ENCODE peak calls at places on chromosomes 11 and 22, in four cellular contexts. L is H1, F is Peyer's patch, Y is fibroblast of lung. V is an unnamed sample. For H3K4me1, the result is how much of the 10 kb centered on the place peaks cover.

GRCh38 chr22:24107668-24108067 is 73.6 kb upstream of the SUSD2 start:
- DNase-seq in L (no peak), F (peak), Y (peak), V (peak)

GRCh38 chr22:46288846-46289243 is 7.8 kb upstream of the GTSE1 start:
- DNase-seq in L (no peak), F (no peak), Y (no peak), V (no peak)

GRCh38 chr11:44727114-44727372 is 281 bp downstream of the TSPAN18 start:
- DNase-seq in L (peak), F (no peak), Y (no peak), V (no peak)

GRCh38 chr22:27247691-27248434 is 553.7 kb downstream of the MN1 start:
- DNase-seq in L (no peak), F (no peak), Y (peak), V (no peak)

GRCh38 chr22:50301581-50301991 is 5.9 kb downstream of the PLXNB2 start:
- DNase-seq in L (no peak), F (peak), Y (no peak), V (no peak)

GRCh38 chr11:126354631-126355323 is 709 bp upstream of the ST3GAL4 start:
- DNase-seq in L (no peak), F (no peak), Y (no peak), V (no peak)

GRCh38 chr11:59114344-59114743 is 7.3 kb downstream of the FAM111B start:
- DNase-seq in L (no peak), F (no peak), Y (no peak), V (no peak)

GRCh38 chr11:17389205-17389956 is 922 bp upstream of the KCNJ11 start:
- DNase-seq in L (peak), F (peak), Y (peak), V (peak)

GRCh38 chr11:1260023-1260501 is 37.2 kb downstream of the MUC5B start:
- DNase-seq in L (no peak), F (no peak), Y (no peak), V (no peak)

GRCh38 chr22:27405672-27406388 is 395.7 kb downstream of the MN1 start:
- DNase-seq in L (peak), F (peak), Y (no peak), V (peak)

GRCh38 chr11:96430668-96431067 is 40.9 kb downstream of the JRKL start:
- DNase-seq in L (no peak), F (no peak), Y (no peak), V (no peak)

GRCh38 chr11:96424693-96425092 is 34.9 kb downstream of the JRKL start:
- DNase-seq in L (no peak), F (no peak), Y (peak), V (no peak)

GRCh38 chr11:96426356-96427103 is 36.7 kb downstream of the JRKL start:
- DNase-seq in L (no peak), F (no peak), Y (peak), V (no peak)
- TF ChIP-seq CTCF in L (peak), F (peak), Y (peak), V (peak)

GRCh38 chr11:65777821-65778361 is 2.9 kb downstream of the AP5B1 start:
- DNase-seq in L (no peak), F (peak), Y (no peak), V (no peak)

GRCh38 chr11:65777241-65777640 is 3.5 kb downstream of the AP5B1 start:
- DNase-seq in L (no peak), F (peak), Y (no peak), V (no peak)

GRCh38 chr11:65774525-65775306 is 6.1 kb downstream of the AP5B1 start:
- DNase-seq in L (no peak), F (peak), Y (no peak), V (no peak)

GRCh38 chr11:65776710-65777141 is 4.0 kb downstream of the AP5B1 start:
- DNase-seq in L (no peak), F (peak), Y (no peak), V (no peak)

DNA sequence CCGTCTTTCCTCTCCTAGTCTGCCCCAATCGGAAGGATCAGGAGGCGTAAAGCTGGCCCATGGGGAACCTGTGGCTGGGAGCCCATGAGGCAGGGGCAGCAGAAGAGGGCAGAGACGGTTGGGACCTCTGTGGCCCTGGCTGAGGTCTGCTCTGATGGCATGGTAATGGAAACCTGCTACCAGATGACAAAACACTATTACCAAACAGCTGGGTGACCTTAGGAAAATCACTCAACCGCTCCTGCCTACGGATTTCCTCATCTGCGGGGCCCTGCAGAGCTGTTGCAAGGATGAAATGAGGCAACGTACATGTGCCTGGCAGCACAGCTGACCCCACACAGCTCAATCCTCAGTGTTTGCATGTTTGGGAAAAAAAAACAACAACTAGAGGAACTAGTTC is 4.6 kb downstream of the AP5B1 start:
- DNase-seq in L (no peak), F (peak), Y (no peak), V (peak)
- H3K4me1 ChIP-seq in L (under half), F (under half), Y (under half), V (half or more)

GRCh38 chr11:70159612-70160570 is 43.2 kb upstream of the FADD start:
- DNase-seq in L (no peak), F (peak), Y (peak), V (no peak)
- H3K27ac ChIP-seq in L (no peak), F (no peak), Y (no peak), V (no peak)

GRCh38 chr11:127789887-127790286 is 789.3 kb upstream of the KIRREL3 start:
- DNase-seq in L (no peak), F (no peak), Y (peak), V (no peak)
- TF ChIP-seq CTCF in L (peak), F (no peak), Y (no peak), V (peak)

GRCh38 chr11:69670158-69670845 is 4.9 kb downstream of the LTO1 start:
- DNase-seq in L (peak), F (peak), Y (peak), V (peak)
- H3K4me1 ChIP-seq in L (under half), F (under half), Y (under half), V (under half)

DNA sequence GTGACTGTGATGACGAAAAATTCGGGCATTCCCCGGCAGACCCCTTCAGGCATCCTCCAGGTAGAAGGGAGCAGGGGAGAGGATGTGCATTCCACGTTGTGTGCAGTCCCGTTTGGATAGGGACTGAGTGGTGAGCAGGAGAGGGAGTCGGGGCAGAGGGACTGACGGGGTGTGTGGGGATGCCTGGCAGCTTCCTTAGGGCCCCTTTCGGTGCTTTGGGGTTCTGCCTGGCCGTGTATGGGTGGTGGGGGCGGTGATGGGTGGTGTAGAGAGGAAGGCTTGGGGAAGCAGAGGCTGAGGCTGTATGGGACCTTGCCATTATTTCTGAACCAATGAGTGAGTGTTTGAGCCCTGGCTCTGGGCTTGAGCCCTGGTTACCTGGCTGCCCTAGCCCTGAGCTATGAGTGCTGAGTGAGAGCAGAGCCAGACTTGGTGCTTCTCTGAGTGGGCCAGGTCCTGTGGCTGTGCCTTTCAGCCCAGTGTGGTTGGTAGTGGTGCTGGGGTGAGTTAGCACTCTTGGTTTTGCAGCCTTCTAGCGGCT is 914 bp downstream of the INPPL1 start:
- DNase-seq in L (no peak), F (no peak), Y (no peak), V (peak)
- H3K27ac ChIP-seq in L (no peak), F (peak), Y (peak), V (peak)

DNA sequence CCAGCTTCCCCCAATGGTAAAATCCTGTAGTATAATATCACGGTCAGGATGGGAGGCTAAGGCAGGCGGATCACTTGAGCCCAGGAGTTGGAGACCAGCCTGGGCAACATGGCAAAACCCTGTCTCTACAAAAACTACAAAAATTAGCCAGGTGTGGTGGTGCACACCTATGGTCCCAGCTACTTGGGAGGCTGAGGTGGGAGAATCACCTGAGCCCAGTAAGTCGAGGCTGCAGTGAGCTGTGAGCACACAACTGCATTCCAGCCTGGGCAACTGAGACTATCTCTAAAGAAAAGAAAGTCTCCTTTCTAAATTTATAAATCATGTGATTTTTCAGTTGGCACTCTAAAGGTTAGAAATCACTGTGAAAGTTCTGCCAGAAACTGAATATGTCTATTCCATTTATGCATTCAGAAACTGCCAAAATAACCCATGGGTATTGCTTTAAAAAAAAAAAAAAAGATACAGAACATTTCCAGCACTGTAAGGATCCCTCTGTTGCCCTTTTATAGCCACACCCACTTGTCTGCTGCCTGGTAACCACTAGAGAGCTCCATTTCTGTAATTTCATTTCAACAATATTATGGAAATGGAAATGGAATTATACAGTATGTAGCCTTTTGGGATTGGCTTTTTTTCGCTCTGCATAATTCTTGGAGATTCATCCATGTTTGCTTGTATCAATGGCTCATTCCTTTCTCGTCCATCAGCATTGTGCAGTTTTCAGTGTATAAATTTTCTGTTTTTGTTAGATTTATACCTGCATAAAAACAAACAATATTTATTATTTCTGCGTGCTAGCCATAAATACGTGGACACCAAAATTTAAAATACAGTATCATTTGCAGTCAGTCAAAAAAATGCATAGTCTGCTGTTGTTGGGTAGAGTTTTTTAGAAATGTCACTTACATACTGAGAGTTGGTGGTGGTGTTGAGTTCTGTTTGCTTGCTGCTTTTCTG is 9.4 kb downstream of the CDC45 start:
- DNase-seq in L (no peak), F (no peak), Y (no peak), V (no peak)
- TF ChIP-seq CTCF in L (no peak), F (no peak), Y (peak), V (no peak)

DNA sequence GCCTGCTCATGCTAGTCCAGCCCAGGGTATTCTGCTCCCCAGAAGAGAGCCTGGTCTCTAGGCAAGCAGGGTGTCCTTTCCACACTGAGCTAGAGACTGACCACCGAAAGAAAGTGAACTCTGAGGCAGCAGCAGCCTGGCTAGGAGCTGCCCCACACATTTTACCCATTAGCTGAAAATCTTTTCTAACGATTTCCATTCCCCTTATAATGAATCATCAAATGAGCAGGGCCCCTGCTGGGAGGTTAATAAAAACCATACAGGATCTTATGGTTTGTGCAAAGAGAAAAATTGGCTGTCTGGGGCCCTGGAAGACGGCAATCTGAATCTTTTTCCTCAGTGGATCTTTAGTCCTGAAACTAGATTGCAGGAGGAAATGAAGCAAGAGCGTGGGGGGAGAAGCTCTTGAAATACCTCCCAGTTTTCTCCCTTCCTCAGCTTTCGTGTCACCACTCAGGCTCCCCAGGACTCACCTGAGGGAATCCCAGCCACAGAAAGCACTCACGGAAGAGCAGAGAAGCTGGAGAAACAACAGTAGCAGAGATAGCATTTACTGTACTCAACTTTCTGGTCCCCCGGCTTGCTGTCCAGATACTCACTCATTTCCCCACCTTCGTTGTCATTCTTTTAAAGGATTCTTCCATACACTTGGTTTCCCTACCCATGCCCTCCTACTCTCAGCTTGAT is 74.7 kb upstream of the CD44 start:
- DNase-seq in L (no peak), F (no peak), Y (peak), V (no peak)
- H3K4me1 ChIP-seq in L (under half), F (under half), Y (under half), V (under half)

GRCh38 chr11:47981667-47982404 is 1.5 kb downstream of the PTPRJ start:
- DNase-seq in L (no peak), F (peak), Y (no peak), V (peak)
- H3K27ac ChIP-seq in L (no peak), F (peak), Y (peak), V (peak)

V was measured in lower lobe of right lung.